ENCODE peak calls at places on chromosomes 7 and 10, in five cellular contexts. I is body of pancreas, O is WERI-Rb-1, X is IMR-90, E is transverse colon. F is an unnamed sample.

GRCh38 chr10:47047127-47047504 is 135.9 kb downstream of the PTPN20 start:
- DNase-seq in E (no peak), O (no peak), I (peak; percentile 10), X (no peak), F (no peak)

GRCh38 chr10:113745374-113745773 is 6.1 kb upstream of the PLEKHS1 start:
- DNase-seq in E (no peak), O (no peak), I (no peak), X (no peak), F (no peak)

GRCh38 chr7:4823442-4824119 is 38.2 kb downstream of the PAPOLB start:
- DNase-seq in E (no peak), X (no peak), O (no peak), I (no peak), F (no peak)

GRCh38 chr10:121662945-121663917 is 65.0 kb upstream of the FGFR2 start:
- DNase-seq in O (peak; percentile 52), E (peak; percentile 35), X (no peak), I (no peak), F (no peak)

GRCh38 chr10:63206997-63207952 is 74.1 kb downstream of the NRBF2 start:
- DNase-seq in I (no peak), E (no peak), O (no peak), X (peak; percentile 94), F (peak; percentile 87)

GRCh38 chr10:110407301-110408170 is 90.2 kb upstream of the DUSP5 start:
- DNase-seq in O (no peak), I (no peak), X (no peak), E (no peak), F (no peak)

GRCh38 chr10:130018253-130018652 is 54.2 kb upstream of the EBF3 start:
- DNase-seq in O (no peak), E (no peak), X (peak; percentile 63), I (no peak), F (peak; percentile 6)

GRCh38 chr10:3067045-3067858 is at the start of gene PFKP:
- DNase-seq in O (no peak), X (no peak), E (peak; percentile 58), I (peak; percentile 38), F (no peak)

GRCh38 chr7:1906087-1906830 is 236.2 kb downstream of the ELFN1 start:
- DNase-seq in I (no peak), X (no peak), E (no peak), O (no peak), F (no peak)

GRCh38 chr10:42809670-42810069 is 27.1 kb downstream of the BMS1 start:
- DNase-seq in E (no peak), X (no peak), O (no peak), I (no peak), F (no peak)

GRCh38 chr10:49620841-49621378 is 7.1 kb downstream of the CHAT start:
- DNase-seq in X (no peak), I (no peak), E (no peak), O (peak; percentile 61), F (no peak)

GRCh38 chr10:51422311-51423120 is 276.9 kb downstream of the CSTF2T start:
- DNase-seq in I (peak; percentile 68), X (peak; percentile 76), E (peak; percentile 63), O (peak; percentile 11), F (peak; percentile 66)

GRCh38 chr7:9937944-9938631 is 1035.6 kb upstream of the PHF14 start:
- DNase-seq in X (no peak), I (no peak), E (no peak), O (no peak), F (no peak)

GRCh38 chr7:103811997-103812396 is 177.5 kb downstream of the RELN start:
- DNase-seq in O (no peak), E (no peak), I (no peak), X (no peak), F (no peak)

GRCh38 chr10:79299397-79300370 is 47.6 kb upstream of the PPIF start:
- DNase-seq in E (no peak), I (no peak), O (no peak), X (peak; percentile 90), F (peak; percentile 85)

GRCh38 chr7:13115157-13115772 is 427.8 kb downstream of the ARL4A start:
- DNase-seq in I (no peak), X (peak; percentile 16), O (no peak), E (no peak), F (no peak)

GRCh38 chr10:101389986-101390531 is 36.1 kb downstream of the BTRC start:
- DNase-seq in X (no peak), O (no peak), I (no peak), E (no peak), F (no peak)

GRCh38 chr10:65032867-65033769 is 1511.9 kb downstream of the REEP3 start:
- DNase-seq in I (no peak), X (no peak), E (no peak), O (no peak), F (no peak)

GRCh38 chr10:106582291-106582690 is 582.2 kb downstream of the SORCS1 start:
- DNase-seq in X (peak; percentile 34), O (no peak), I (no peak), E (no peak), F (no peak)

GRCh38 chr10:86267286-86268195 is 99.1 kb downstream of the GRID1 start:
- DNase-seq in X (no peak), I (peak; percentile 1), E (no peak), O (no peak), F (no peak)

GRCh38 chr10:123942114-123942513 is 50.5 kb upstream of the CPXM2 start:
- DNase-seq in O (no peak), I (no peak), E (no peak), X (no peak), F (no peak)

GRCh38 chr7:2104716-2105115 is 128.0 kb downstream of the MAD1L1 start:
- DNase-seq in X (no peak), O (peak; percentile 50), E (no peak), I (no peak), F (no peak)

GRCh38 chr7:148699772-148700629 is 1.3 kb downstream of the CUL1 start:
- DNase-seq in O (no peak), X (peak; percentile 39), I (no peak), E (no peak), F (no peak)

GRCh38 chr7:36006656-36007229 is 146.3 kb upstream of the EEPD1 start:
- DNase-seq in O (no peak), E (no peak), I (no peak), X (no peak), F (no peak)

GRCh38 chr7:80027616-80028173 is 106.9 kb upstream of the GNAI1 start:
- DNase-seq in I (no peak), X (no peak), E (no peak), O (no peak), F (no peak)

GRCh38 chr10:14574291-14574690 is 200.4 kb downstream of the FAM107B start:
- DNase-seq in E (no peak), X (no peak), O (no peak), I (no peak), F (no peak)

DNA sequence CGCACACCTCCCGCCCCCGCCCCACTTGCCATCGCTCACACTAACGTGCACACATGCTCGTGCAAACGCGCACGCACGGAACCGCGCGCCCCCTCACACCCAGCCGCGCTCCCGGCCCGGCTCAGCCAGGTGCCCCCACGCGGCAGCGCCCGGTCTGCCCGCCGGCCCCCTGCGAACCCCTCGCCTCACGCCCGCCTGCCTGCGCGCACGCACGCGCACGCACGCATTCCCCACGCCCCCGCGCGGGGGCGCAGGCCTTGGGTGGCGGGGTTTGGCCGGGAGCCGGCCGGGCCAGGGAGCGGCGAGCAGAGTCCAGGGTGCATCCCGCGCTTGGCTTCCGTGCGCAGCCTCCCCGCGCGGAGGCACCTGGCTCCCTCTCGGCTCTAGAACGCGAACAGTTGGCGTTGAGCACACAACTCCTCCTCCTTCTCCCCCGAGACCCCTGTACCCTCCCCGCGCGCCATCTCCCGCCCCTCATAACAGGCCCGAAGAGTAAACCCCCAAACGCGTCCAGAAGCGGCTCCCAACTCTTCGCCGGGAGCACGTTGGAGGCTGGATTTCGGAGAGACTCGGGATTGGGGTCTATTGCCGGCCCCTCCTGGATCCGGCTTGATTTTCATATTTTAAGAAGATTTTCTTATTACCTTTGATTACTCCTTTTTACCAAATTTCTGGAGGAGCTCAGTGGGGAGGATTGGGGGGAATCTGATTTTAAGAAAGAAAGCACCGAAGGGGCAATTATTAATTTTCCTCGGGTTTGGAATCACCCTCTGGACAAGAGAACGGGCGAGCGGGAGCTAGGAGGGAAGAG is 546 bp upstream of the SORCS3 start:
- DNase-seq in X (no peak), E (no peak), I (no peak), O (peak; percentile 28), F (no peak)
- H3K4me3 ChIP-seq in X (no peak overlapping the region), E (no peak overlapping the region), I (no peak overlapping the region), O (peak overlapping the region; percentile 52), F (no peak overlapping the region)

DNA sequence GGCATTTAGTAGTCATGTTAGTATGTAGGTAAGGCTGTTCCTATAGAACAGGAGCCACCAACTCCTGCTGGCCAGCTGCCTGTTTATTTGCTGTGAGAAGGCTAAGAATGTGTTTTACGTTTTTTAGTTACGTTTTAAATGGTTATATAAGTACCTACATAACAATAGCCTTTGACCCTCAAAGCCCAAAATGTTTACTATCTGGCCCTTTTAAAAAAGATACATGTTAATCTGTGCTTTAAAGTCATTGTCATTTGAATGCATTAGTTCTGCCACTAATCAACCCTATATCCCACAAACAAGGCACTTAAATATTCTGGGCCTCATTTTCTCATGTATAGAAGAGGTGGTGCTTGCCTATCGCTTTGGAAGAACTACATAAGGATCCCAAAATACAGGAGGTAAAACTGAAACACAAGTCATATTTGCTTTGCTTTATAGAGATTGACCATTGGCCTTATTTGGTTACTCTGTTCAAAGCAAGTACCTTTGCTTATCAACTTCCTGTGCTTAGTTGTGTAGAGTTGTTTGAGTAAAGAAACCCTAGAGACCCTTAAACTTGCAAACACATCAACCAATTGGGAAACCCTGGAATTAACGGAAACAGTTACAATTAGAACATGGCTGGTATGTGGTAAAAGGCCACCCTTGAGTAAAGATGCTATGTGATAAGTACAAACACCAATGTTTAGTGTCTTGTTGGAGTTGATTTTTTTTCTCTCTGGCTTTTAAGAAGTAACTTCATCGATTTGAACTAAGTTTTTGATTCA is 25.9 kb downstream of the TIMM23 start:
- DNase-seq in E (no peak), I (no peak), O (no peak), X (no peak), F (no peak)
- H3K36me3 ChIP-seq in E (no peaks in the 10 kb centered on the region), I (peaks cover 5% of the 10 kb centered on the region), O (peaks cover 30% of the 10 kb centered on the region), X (peaks cover 25% of the 10 kb centered on the region), F (peaks cover 21% of the 10 kb centered on the region)

GRCh38 chr7:90736316-90736715 is 140.2 kb downstream of the CDK14 start:
- DNase-seq in X (no peak), I (no peak), E (no peak), O (no peak), F (no peak)
- H3K27ac ChIP-seq in X (no peak overlapping the region), I (no peak overlapping the region), E (no peak overlapping the region), O (no peak overlapping the region), F (no peak overlapping the region)

DNA sequence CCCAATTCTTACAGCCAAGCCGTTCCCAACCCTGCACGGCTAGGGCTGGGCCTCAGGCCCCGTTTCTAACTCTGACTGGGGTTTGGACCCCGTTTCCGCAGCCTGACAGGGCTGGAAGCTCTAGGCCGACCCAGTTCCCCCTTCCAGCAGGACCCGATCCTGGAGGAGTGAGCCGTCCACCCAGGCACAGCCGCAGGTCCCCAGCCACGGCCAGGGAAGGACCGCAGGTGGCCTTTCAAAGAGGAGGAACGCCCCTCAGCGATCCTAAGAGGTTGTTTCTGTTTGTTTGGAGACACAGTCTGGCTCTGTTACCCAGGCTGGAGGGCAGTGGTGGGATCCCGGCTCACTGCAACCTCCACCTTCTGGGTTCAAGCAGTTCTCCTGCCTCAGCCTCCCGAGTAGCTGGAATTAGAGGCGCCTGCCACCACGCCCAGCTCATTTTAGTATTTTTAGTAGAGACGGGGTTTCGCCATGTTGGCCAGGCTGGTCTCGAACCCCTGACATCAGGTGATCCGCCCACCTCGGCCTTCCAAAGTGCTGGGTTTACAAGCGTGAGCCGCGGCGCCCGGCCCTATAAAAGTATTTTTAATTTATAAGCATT is 778 bp upstream of the GET4 start:
- DNase-seq in E (peak; percentile 30), I (peak; percentile 40), X (no peak), O (no peak), F (no peak)
- H3K4me3 ChIP-seq in E (peak overlapping the region; percentile 28), I (no peak overlapping the region), X (peak overlapping the region; percentile 18), O (no peak overlapping the region), F (peak overlapping the region; percentile 43)

F was measured in brain microvascular endothelial cell.